ENCODE peak calls at places on chromosome 7, in ten cellular contexts. P is EH; K is choroid plexus epithelial cell; D is activated naive CD8-positive, alpha-beta T cell treated with anti-CD3 and anti-CD28 coated beads, Interleukin-2, amount 50 U/mL, for 24 hours; R is AG04450; V is NCI-H524 treated with DMSO at 0.1 percent for 48 hours; I is non-pigmented ciliary epithelial cell; J is substantia nigra; X is activated CD4-positive, alpha-beta T cell treated with anti-CD3 and anti-CD28 coated beads, Interleukin-2, amount 50 U/mL, for 24 hours; H is stimulated activated CD4-positive, alpha-beta T cell treated with anti-CD3 and anti-CD28 coated beads, Interleukin-12 subunit alpha, Interleukin-12 subunit beta, amount 100 ng/mL, for 48 hours. Z is an unnamed sample.
A peak's percentile ranks its signal among the peaks of the same experiment; 100 is the strongest.

GRCh38 chr7:54112568-54112967 is 429.6 kb upstream of the VSTM2A start:
- DNase-seq in K (no peak), X (no peak), H (no peak), R (no peak), I (no peak), P (no peak), V (no peak), D (no peak), J (no peak), Z (no peak)

GRCh38 chr7:42137941-42138340 is 99.1 kb downstream of the GLI3 start:
- DNase-seq in D (no peak), I (no peak), K (peak; percentile 39), V (no peak), P (no peak), X (no peak), H (no peak), J (no peak), R (no peak), Z (no peak)

GRCh38 chr7:27205325-27206280 is 5.7 kb upstream of the HOXA13 start:
- DNase-seq in J (no peak), R (no peak), P (no peak), X (no peak), K (no peak), I (no peak), D (no peak), V (no peak), H (no peak), Z (no peak)

GRCh38 chr7:91034459-91035368 is 229.5 kb upstream of the FZD1 start:
- DNase-seq in H (no peak), D (peak; percentile 25), K (peak; percentile 78), J (peak; percentile 13), X (no peak), P (peak; percentile 63), V (peak; percentile 12), I (peak; percentile 5), R (peak; percentile 29), Z (peak; percentile 40)

GRCh38 chr7:129970816-129971215 is 18.1 kb upstream of the UBE2H start:
- DNase-seq in R (no peak), K (no peak), V (no peak), J (no peak), I (no peak), H (no peak), X (no peak), D (no peak), P (no peak), Z (no peak)

GRCh38 chr7:43454936-43455518 is 127.9 kb upstream of the STK17A start:
- DNase-seq in I (no peak), R (no peak), P (peak; percentile 47), X (no peak), V (no peak), H (no peak), D (no peak), J (no peak), K (peak; percentile 70), Z (no peak)

GRCh38 chr7:130298079-130298478 is 5.1 kb downstream of the CPA4 start:
- DNase-seq in R (no peak), I (no peak), D (no peak), J (no peak), P (no peak), K (no peak), H (no peak), V (no peak), X (no peak), Z (no peak)

GRCh38 chr7:43905209-43905946 is 1.0 kb downstream of the URGCP start:
- DNase-seq in H (no peak), J (no peak), K (no peak), V (no peak), D (no peak), R (no peak), X (no peak), P (peak; percentile 67), I (no peak), Z (no peak)

GRCh38 chr7:3082831-3083230 is 39.2 kb upstream of the CARD11 start:
- DNase-seq in D (no peak), K (no peak), X (no peak), J (no peak), H (no peak), P (no peak), I (no peak), V (no peak), R (no peak), Z (no peak)

GRCh38 chr7:1925349-1925748 is 255.3 kb downstream of the ELFN1 start:
- DNase-seq in H (no peak), J (no peak), K (no peak), V (no peak), R (no peak), X (no peak), D (no peak), I (no peak), P (peak; percentile 19), Z (no peak)